ENCODE peak calls at places on chromosomes 13 and 19, in four cellular contexts. D is psoas muscle; M is CD8-positive, alpha-beta T cell; V is A673. A is an unnamed sample.

GRCh38 chr13:113129921-113130750 is 7.5 kb downstream of the F10 start:
- DNase-seq in D (peak; percentile 56), M (peak; percentile 32), V (no peak), A (no peak)

GRCh38 chr13:28606466-28606865 is 52.5 kb upstream of the POMP start:
- DNase-seq in D (no peak), M (no peak), V (no peak), A (no peak)

GRCh38 chr13:77062097-77062496 is 35.1 kb upstream of the FBXL3 start:
- DNase-seq in D (no peak), M (no peak), V (no peak), A (no peak)

GRCh38 chr19:18514800-18515682 is 6.8 kb downstream of the ELL start:
- DNase-seq in D (no peak), M (peak; percentile 66), V (no peak), A (no peak)

GRCh38 chr19:56942749-56943148 is 102.2 kb upstream of the PEG3 start:
- DNase-seq in D (peak; percentile 54), M (no peak), V (peak; percentile 44), A (no peak)

GRCh38 chr13:113922412-113923118 is 51.3 kb downstream of the C13orf46 start:
- DNase-seq in D (peak; percentile 12), M (no peak), V (no peak), A (no peak)

GRCh38 chr13:97030705-97031452 is 36.6 kb upstream of the OXGR1 start:
- DNase-seq in D (no peak), M (no peak), V (peak; percentile 56), A (peak; percentile 18)

GRCh38 chr19:18898533-18899408 is 2.8 kb upstream of the CERS1 start:
- DNase-seq in D (no peak), M (no peak), V (no peak), A (no peak)

GRCh38 chr19:5948697-5949564 is 29.0 kb downstream of the RANBP3 start:
- DNase-seq in D (no peak), M (no peak), V (peak; percentile 40), A (no peak)

GRCh38 chr13:41216160-41216559 is 21.8 kb upstream of the KBTBD7 start:
- DNase-seq in D (no peak), M (no peak), V (no peak), A (no peak)

GRCh38 chr19:6135367-6135766 is at the start of gene ACSBG2:
- DNase-seq in D (no peak), M (no peak), V (no peak), A (no peak)

GRCh38 chr19:58558066-58558622 is at the start of gene UBE2M:
- DNase-seq in D (peak; percentile 84), M (peak; percentile 80), V (no peak), A (no peak)

GRCh38 chr19:53068834-53069233 is 24.3 kb downstream of the ERVV-2 start:
- DNase-seq in D (no peak), M (no peak), V (no peak), A (no peak)

GRCh38 chr13:19634129-19634740 is 776 bp downstream of the MPHOSPH8 start:
- DNase-seq in D (no peak), M (no peak), V (peak; percentile 20), A (no peak)

GRCh38 chr19:42344336-42344893 is 19.0 kb downstream of the MEGF8 start:
- DNase-seq in D (no peak), M (no peak), V (no peak), A (no peak)

GRCh38 chr19:41013359-41013758 is 22.3 kb downstream of the CYP2B6 start:
- DNase-seq in D (no peak), M (no peak), V (no peak), A (no peak)

GRCh38 chr13:93244918-93245280 is 18.3 kb downstream of the GPC6 start:
- DNase-seq in D (no peak), M (no peak), V (no peak), A (no peak)

GRCh38 chr19:32206065-32206464 is 139.3 kb upstream of the ZNF507 start:
- DNase-seq in D (no peak), M (no peak), V (peak; percentile 16), A (no peak)

GRCh38 chr13:25659091-25659502 is 287.3 kb downstream of the ATP8A2 start:
- DNase-seq in D (no peak), M (no peak), V (no peak), A (no peak)

GRCh38 chr13:90710355-90710754 is 637.1 kb upstream of the MIR17HG start:
- DNase-seq in D (no peak), M (no peak), V (no peak), A (no peak)

GRCh38 chr13:89153941-89154340 is 1482.8 kb downstream of the SLITRK5 start:
- DNase-seq in D (no peak), M (no peak), V (no peak), A (no peak)

GRCh38 chr13:67792151-67792665 is 562.1 kb upstream of the PCDH9 start:
- DNase-seq in D (no peak), M (no peak), V (peak; percentile 27), A (no peak)

GRCh38 chr19:37817180-37817911 is 38.0 kb upstream of the ZNF573 start:
- DNase-seq in D (peak; percentile 82), M (peak; percentile 70), V (peak; percentile 51), A (no peak)

GRCh38 chr13:77915676-77916075 is 3.0 kb downstream of the EDNRB start:
- DNase-seq in D (no peak), M (no peak), V (no peak), A (no peak)

GRCh38 chr13:98397221-98397620 is 179.7 kb downstream of the STK24 start:
- DNase-seq in D (no peak), M (no peak), V (peak; percentile 42), A (no peak)

GRCh38 chr19:40217921-40218890 is at the start of gene TTC9B:
- DNase-seq in D (no peak), M (peak; percentile 67), V (peak; percentile 42), A (peak; percentile 38)

DNA sequence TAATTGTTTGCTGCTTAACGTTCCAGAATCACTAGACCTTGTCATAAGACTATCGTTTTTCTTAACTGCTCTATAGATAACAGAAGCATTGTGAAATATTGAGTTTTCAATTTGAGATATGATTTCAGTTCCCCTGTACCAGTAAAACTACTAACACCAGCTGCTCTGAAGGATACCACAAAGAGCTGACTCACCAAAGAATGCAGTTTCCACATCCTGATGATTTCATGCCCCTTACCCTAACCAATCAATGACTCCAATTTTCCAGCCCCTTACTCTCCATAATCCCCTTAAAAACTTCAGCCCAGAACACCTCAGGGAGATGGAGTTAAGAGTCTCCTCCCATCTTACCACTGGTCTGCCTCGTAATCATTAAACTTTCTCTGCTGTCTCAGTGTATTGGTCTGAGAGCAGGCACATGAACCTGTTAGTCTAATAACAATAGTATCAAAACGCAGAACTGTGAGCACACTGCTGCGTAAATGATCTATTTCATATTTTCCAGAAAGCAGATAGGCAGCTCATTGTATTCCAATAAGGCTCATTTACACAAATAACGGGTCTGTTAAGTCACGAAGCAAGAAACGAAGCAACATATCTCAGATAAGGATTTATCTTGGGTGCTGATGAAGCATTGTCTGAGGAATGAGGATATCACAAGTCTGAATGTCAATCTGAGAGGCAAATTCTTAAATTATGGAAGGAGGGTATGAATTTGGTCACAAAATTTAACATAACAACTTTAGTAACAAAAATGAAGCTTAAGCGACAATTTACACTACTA is 14.1 kb upstream of the CCNA1 start:
- DNase-seq in D (no peak), M (no peak), V (peak; percentile 80), A (no peak)
- H3K4me3 ChIP-seq in D (no peak overlapping the region), M (no peak overlapping the region), V (peak overlapping the region; percentile 14), A (no peak overlapping the region)

DNA sequence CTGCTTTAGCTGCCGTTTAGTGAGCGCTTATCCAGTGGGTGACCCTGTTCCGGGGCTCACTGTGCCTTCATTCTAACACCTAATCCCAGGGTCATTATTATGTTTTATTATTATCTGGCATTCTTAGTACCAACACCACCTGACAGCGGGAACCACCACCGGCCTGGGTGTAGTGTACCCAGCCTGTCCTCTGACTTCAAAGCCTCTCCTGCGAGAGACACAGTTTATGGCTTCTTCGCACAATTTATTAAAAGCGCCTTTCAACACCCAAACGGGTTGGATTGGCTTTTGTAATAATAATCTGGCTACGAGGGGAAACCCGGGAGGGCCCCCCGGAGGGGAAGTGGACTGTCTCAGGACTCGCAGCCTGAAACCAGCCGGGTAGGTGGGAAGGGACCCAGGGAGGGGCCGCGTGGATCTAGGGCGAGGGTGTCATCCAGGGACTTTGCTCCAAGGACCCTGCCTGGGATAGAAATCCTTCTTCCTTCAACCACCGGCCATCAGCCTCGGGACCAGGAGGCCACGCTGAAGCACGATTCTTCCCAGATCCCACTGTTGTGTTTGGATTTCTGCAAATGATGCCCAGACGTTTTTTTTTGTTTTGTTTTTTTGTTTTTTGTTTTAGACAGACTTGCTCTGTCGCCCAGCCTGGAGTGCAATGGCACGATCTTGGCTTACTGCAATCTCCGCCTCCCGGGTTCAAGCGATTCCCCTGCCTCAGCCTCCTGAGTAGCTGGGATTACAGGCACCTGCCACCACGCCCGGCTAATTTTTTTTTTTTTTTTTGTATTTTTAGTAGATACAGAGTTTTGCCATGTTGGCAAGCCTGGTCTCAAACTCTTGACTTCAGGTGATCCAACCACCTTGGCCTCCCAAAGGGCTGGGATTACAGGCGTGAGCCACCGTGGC is 1.6 kb upstream of the ZBTB7A start:
- DNase-seq in D (peak; percentile 55), M (no peak), V (no peak), A (no peak)
- H3K4me3 ChIP-seq in D (peak overlapping the region; percentile 87), M (peak overlapping the region; percentile 89), V (peak overlapping the region; percentile 86), A (peak overlapping the region; percentile 69)

DNA sequence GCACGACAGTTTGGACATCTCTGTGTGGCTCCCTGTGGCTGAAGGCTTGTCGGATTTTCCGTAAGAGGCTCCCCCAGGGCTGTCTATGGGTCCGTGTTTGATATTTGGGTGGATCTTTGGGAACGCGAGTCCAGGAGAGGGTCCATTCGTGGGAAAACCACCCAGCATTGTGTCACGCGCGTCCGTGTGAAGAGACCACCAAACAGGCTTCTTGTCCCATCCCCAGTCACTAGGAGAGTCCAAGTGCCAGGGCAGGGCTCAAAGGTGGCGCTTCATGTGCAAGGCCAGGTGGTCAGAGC is 2.4 kb downstream of the KLF1 start:
- DNase-seq in D (no peak), M (no peak), V (no peak), A (no peak)
- H3K4me3 ChIP-seq in D (peak overlapping the region; percentile 63), M (peak overlapping the region; percentile 90), V (peak overlapping the region; percentile 46), A (peak overlapping the region; percentile 46)

GRCh38 chr19:10520652-10521318 is 3.5 kb upstream of the S1PR5 start:
- DNase-seq in D (no peak), M (no peak), V (no peak), A (no peak)

GRCh38 chr19:10523135-10523636 is 5.9 kb upstream of the S1PR5 start:
- DNase-seq in D (no peak), M (peak; percentile 53), V (no peak), A (no peak)

GRCh38 chr19:10521461-10522216 is 4.4 kb upstream of the S1PR5 start:
- DNase-seq in D (no peak), M (no peak), V (no peak), A (no peak)

DNA sequence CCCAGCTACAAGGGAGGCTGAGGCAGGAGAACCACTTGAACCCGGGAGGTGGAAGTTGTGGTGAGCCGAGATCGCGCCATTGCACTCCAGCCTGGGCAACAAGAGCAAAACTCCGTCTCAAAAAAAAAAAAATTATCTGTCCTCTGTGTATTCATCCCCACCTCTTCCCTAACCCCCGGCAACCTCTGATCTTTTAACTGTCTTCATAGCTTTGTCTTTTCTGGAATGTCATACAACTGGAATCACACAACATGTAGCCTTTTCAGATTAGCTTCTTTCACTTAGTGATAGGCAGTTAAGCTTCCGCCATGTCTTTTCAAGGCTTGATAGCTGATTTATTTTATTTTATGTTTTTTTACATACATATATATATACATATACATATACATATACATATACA is 8.4 kb upstream of the S1PR5 start:
- DNase-seq in D (no peak), M (no peak), V (no peak), A (no peak)
- H3K4me3 ChIP-seq in D (no peak overlapping the region), M (no peak overlapping the region), V (no peak overlapping the region), A (no peak overlapping the region)

A was measured in Jurkat, Clone E6-1.